ENCODE peak calls at places on chromosomes 1 and 21, in four cellular contexts. F is HepG2, U is GM23248, P is endodermal cell. H is an unnamed sample.

GRCh38 chr1:78560811-78561210 is 59.4 kb upstream of the IFI44L start:
- DNase-seq in F (no peak), U (peak; percentile 29), P (no peak), H (no peak)

GRCh38 chr1:51423098-51423821 is 92.9 kb upstream of the TTC39A start:
- DNase-seq in F (no peak), U (peak; percentile 55), P (peak; percentile 52), H (no peak)

GRCh38 chr1:42765271-42765670 is 1.6 kb downstream of the P3H1 start:
- DNase-seq in F (no peak), U (peak; percentile 41), P (no peak), H (no peak)

GRCh38 chr21:44700101-44701022 is 3.4 kb downstream of the KRTAP10-12 start:
- DNase-seq in F (peak; percentile 32), U (no peak), P (peak; percentile 53), H (no peak)

GRCh38 chr1:78492376-78492950 is 1.7 kb downstream of the PTGFR start:
- DNase-seq in F (no peak), U (peak; percentile 60), P (no peak), H (no peak)

GRCh38 chr1:223074427-223074826 is 68.6 kb downstream of the TLR5 start:
- DNase-seq in F (no peak), U (no peak), P (no peak), H (no peak)

GRCh38 chr1:110055493-110056283 is 14.8 kb downstream of the ALX3 start:
- DNase-seq in F (no peak), U (peak; percentile 71), P (no peak), H (no peak)

GRCh38 chr1:68623700-68624099 is 126.8 kb upstream of the DEPDC1 start:
- DNase-seq in F (no peak), U (no peak), P (no peak), H (no peak)

GRCh38 chr1:36091141-36091540 is 2.4 kb downstream of the ADPRS start:
- DNase-seq in F (no peak), U (no peak), P (no peak), H (no peak)

GRCh38 chr21:28639742-28640141 is 352.9 kb downstream of the LTN1 start:
- DNase-seq in F (no peak), U (peak; percentile 71), P (no peak), H (no peak)

GRCh38 chr1:22914633-22915217 is 57.9 kb downstream of the LACTBL1 start:
- DNase-seq in F (no peak), U (no peak), P (peak; percentile 64), H (no peak)

GRCh38 chr1:28921286-28921869 is 7.0 kb downstream of the EPB41 start:
- DNase-seq in F (no peak), U (no peak), P (no peak), H (no peak)

GRCh38 chr1:184472117-184472516 is 85.3 kb downstream of the C1orf21 start:
- DNase-seq in F (no peak), U (no peak), P (no peak), H (no peak)

GRCh38 chr1:184469391-184469790 is 82.6 kb downstream of the C1orf21 start:
- DNase-seq in F (no peak), U (no peak), P (no peak), H (no peak)

GRCh38 chr1:184467295-184467694 is 80.5 kb downstream of the C1orf21 start:
- DNase-seq in F (no peak), U (no peak), P (no peak), H (no peak)

GRCh38 chr1:184473176-184473966 is 86.5 kb downstream of the C1orf21 start:
- DNase-seq in F (no peak), U (no peak), P (no peak), H (no peak)

DNA sequence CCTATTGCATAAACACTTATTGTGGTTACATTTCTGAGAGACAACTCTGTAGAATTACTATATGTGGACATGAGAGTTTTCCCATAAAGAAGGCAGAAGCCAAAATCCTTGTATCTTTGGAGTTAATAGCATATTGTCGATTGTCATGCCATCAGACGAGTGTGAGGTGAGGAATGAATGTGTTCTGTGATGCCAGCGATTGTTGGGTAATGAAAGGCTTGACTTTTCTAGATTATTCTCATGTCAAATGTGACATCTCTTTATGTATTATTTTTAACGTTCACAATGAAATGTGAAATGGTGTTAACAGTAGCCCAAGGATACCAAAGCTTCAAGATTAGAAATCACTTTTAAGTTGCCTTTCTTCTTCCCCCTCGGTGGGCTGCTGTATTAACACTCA is 84.9 kb downstream of the C1orf21 start:
- DNase-seq in F (no peak), U (no peak), P (no peak), H (no peak)
- H3K9me3 ChIP-seq in F (no peaks in the 10 kb centered on the region), U (peaks cover 2% of the 10 kb centered on the region), P (peaks cover 8% of the 10 kb centered on the region), H (no peaks in the 10 kb centered on the region)

DNA sequence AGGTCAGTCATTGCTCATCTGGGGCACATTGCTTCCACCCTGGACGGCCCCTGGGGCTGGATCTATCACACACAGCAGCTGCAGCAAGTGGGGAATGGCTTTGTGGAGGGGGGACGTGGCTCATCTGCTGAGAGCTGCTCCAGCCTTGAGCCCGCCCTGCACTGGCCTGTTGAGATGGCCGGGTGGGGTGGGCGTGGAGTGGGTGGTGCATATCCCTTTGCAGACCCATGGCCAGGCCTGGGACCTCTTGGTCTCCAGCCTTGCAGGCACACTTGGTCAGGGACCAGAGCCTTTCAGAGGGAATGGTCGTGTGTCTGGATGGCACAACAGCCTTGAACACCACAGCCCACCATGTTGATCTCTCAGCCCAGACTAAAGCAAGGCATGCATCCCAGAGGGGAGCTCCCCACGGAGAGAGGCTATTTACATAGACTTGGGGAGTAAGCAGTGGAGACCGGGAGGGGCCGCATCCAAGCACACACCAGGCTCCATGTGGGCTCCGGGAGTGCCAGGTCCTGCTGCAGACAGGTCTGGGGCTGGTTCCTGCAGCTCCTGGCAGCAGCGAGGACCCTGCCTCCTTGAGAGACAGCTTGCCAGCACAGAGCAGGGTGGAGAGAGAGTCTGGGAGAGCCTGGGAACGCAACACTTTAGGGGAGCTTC is 52.8 kb upstream of the SELENON start:
- DNase-seq in F (no peak), U (no peak), P (peak; percentile 71), H (no peak)
- H3K27ac ChIP-seq in F (no peak overlapping the region), U (no peak overlapping the region), P (no peak overlapping the region), H (no peak overlapping the region)

GRCh38 chr1:113403065-113403464 is 12.8 kb downstream of the MAGI3 start:
- DNase-seq in F (no peak), U (no peak), P (no peak), H (no peak)

GRCh38 chr1:113399063-113399583 is 8.8 kb downstream of the MAGI3 start:
- DNase-seq in F (no peak), U (no peak), P (no peak), H (no peak)

GRCh38 chr1:113401067-113401466 is 10.8 kb downstream of the MAGI3 start:
- DNase-seq in F (no peak), U (no peak), P (no peak), H (no peak)

GRCh38 chr1:113405573-113405972 is 15.3 kb downstream of the MAGI3 start:
- DNase-seq in F (peak; percentile 61), U (no peak), P (no peak), H (no peak)

GRCh38 chr1:113401728-113402127 is 11.4 kb downstream of the MAGI3 start:
- DNase-seq in F (no peak), U (no peak), P (no peak), H (no peak)
- H3K4me3 ChIP-seq in F (no peak overlapping the region), U (no peak overlapping the region), P (no peak overlapping the region), H (no peak overlapping the region)

DNA sequence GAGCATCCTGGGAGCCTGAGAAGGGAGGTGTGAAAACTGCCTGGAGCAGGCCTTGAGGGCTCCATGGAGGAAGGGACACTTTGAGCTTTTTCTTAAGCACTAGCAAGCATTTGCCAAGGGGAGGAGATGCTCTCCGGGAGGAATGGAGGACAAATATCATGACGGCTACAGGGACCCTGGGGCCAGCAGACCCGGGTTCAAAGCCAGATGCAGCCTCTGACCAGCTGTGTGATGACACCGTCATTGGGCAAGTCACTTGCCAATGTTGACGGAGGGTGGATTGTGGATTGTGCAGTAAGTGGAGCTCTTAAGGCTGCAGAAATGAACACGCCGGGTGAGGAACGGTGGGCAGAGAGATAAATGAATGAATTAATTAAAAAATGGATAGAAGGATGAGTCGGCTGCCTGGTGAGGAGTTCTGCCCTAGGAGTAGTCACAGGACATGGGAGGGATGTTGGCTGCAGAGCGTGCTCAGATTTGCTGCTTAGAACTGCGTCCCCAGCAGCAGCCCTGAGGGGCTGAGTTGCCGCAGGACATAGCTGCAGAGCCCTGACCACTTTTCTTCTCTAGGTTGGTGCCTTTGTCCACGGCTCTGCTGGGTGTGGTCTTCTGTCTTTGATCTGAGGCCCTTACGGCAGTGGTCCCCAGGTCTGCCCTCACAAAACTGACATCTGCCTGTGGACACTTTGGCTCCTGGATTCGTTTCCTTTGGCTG is 507.6 kb downstream of the NPHP4 start:
- DNase-seq in F (no peak), U (no peak), P (no peak), H (no peak)
- H3K9me3 ChIP-seq in F (no peaks in the 10 kb centered on the region), U (no peaks in the 10 kb centered on the region), P (no peaks in the 10 kb centered on the region), H (no peaks in the 10 kb centered on the region)

GRCh38 chr1:180930687-180931086 is 18.0 kb downstream of the KIAA1614 start:
- DNase-seq in F (no peak), U (no peak), P (no peak), H (no peak)

GRCh38 chr1:180928272-180929230 is 15.9 kb downstream of the KIAA1614 start:
- DNase-seq in F (peak; percentile 55), U (no peak), P (no peak), H (no peak)

GRCh38 chr1:180927348-180927747 is 14.7 kb downstream of the KIAA1614 start:
- DNase-seq in F (peak; percentile 28), U (no peak), P (no peak), H (no peak)

GRCh38 chr1:180927841-180928240 is 15.1 kb downstream of the KIAA1614 start:
- DNase-seq in F (no peak), U (peak; percentile 16), P (no peak), H (no peak)

GRCh38 chr1:180929389-180929788 is 16.7 kb downstream of the KIAA1614 start:
- DNase-seq in F (peak; percentile 44), U (no peak), P (no peak), H (no peak)
- H3K27ac ChIP-seq in F (no peak overlapping the region), U (no peak overlapping the region), P (no peak overlapping the region), H (no peak overlapping the region)

GRCh38 chr1:3610823-3611169 is 512 bp downstream of the MEGF6 start:
- DNase-seq in F (no peak), U (no peak), P (no peak), H (no peak)
- H3K4me3 ChIP-seq in F (peak overlapping the region; percentile 45), U (no peak overlapping the region), P (peak overlapping the region; percentile 83), H (no peak overlapping the region)

H was measured in CD4-positive, alpha-beta memory T cell.